ENCODE peak calls at places on chromosomes 4 and X, in eight cellular contexts. One of them, this sample, is unnamed. For H3K9me3, the result is how much of the 10 kb centered on the place peaks cover.

GRCh38 chr4:140049024-140049923 is 104.7 kb downstream of the MAML3 start:
- DNase-seq in heart left ventricle: peak
- DNase-seq in A549: peak
- DNase-seq in colonic mucosa: peak
- DNase-seq in HCT116: no peak
- DNase-seq in OCI-LY7: peak
- DNase-seq in heart right ventricle: peak
- DNase-seq in lower lobe of right lung: no peak
- DNase-seq in this sample: peak

GRCh38 chr4:152221816-152222516 is 313.9 kb downstream of the FBXW7 start:
- DNase-seq in A549: no peak
- DNase-seq in lower lobe of right lung: no peak
- DNase-seq in colonic mucosa: no peak
- DNase-seq in heart left ventricle: no peak
- DNase-seq in heart right ventricle: no peak
- DNase-seq in OCI-LY7: no peak
- DNase-seq in HCT116: no peak
- DNase-seq in this sample: no peak

GRCh38 chr4:5826437-5827107 is 66.3 kb downstream of the CRMP1 start:
- DNase-seq in heart right ventricle: no peak
- DNase-seq in colonic mucosa: no peak
- DNase-seq in lower lobe of right lung: no peak
- DNase-seq in A549: no peak
- DNase-seq in heart left ventricle: no peak
- DNase-seq in OCI-LY7: no peak
- DNase-seq in HCT116: no peak
- DNase-seq in this sample: no peak

GRCh38 chr4:25881187-25881586 is 18.4 kb upstream of the SEL1L3 start:
- DNase-seq in A549: no peak
- DNase-seq in OCI-LY7: no peak
- DNase-seq in heart left ventricle: no peak
- DNase-seq in lower lobe of right lung: no peak
- DNase-seq in heart right ventricle: no peak
- DNase-seq in HCT116: no peak
- DNase-seq in colonic mucosa: no peak
- DNase-seq in this sample: no peak

GRCh38 chr4:113899260-113900177 is 79.9 kb downstream of the ARSJ start:
- DNase-seq in heart right ventricle: no peak
- DNase-seq in heart left ventricle: no peak
- DNase-seq in A549: no peak
- DNase-seq in OCI-LY7: peak
- DNase-seq in lower lobe of right lung: no peak
- DNase-seq in HCT116: no peak
- DNase-seq in colonic mucosa: no peak
- DNase-seq in this sample: no peak

GRCh38 chrX:110665636-110666035 is 130.0 kb downstream of the CHRDL1 start:
- DNase-seq in heart right ventricle: no peak
- DNase-seq in heart left ventricle: no peak
- DNase-seq in lower lobe of right lung: peak
- DNase-seq in colonic mucosa: peak
- DNase-seq in HCT116: no peak
- DNase-seq in OCI-LY7: peak
- DNase-seq in A549: peak
- DNase-seq in this sample: peak

GRCh38 chr4:17323619-17324400 is 188.1 kb downstream of the QDPR start:
- DNase-seq in OCI-LY7: no peak
- DNase-seq in HCT116: no peak
- DNase-seq in A549: no peak
- DNase-seq in colonic mucosa: no peak
- DNase-seq in heart right ventricle: no peak
- DNase-seq in heart left ventricle: no peak
- DNase-seq in lower lobe of right lung: no peak
- DNase-seq in this sample: no peak

GRCh38 chr4:2583517-2583916 is 47.1 kb downstream of the FAM193A start:
- DNase-seq in colonic mucosa: no peak
- DNase-seq in OCI-LY7: no peak
- DNase-seq in A549: no peak
- DNase-seq in HCT116: no peak
- DNase-seq in heart left ventricle: no peak
- DNase-seq in heart right ventricle: no peak
- DNase-seq in lower lobe of right lung: no peak
- DNase-seq in this sample: no peak

GRCh38 chrX:118496763-118497079 is 1.1 kb downstream of the DOCK11 start:
- DNase-seq in lower lobe of right lung: no peak
- DNase-seq in OCI-LY7: peak
- DNase-seq in heart right ventricle: no peak
- DNase-seq in HCT116: no peak
- DNase-seq in colonic mucosa: no peak
- DNase-seq in heart left ventricle: no peak
- DNase-seq in A549: no peak
- DNase-seq in this sample: peak

GRCh38 chrX:84219551-84219950 is 31.6 kb upstream of the RPS6KA6 start:
- DNase-seq in heart left ventricle: no peak
- DNase-seq in A549: no peak
- DNase-seq in lower lobe of right lung: no peak
- DNase-seq in OCI-LY7: no peak
- DNase-seq in HCT116: no peak
- DNase-seq in heart right ventricle: no peak
- DNase-seq in colonic mucosa: no peak
- DNase-seq in this sample: no peak

GRCh38 chrX:148047216-148047615 is 66.1 kb downstream of the FMR1NB start:
- DNase-seq in A549: no peak
- DNase-seq in colonic mucosa: no peak
- DNase-seq in OCI-LY7: no peak
- DNase-seq in lower lobe of right lung: no peak
- DNase-seq in heart left ventricle: no peak
- DNase-seq in HCT116: no peak
- DNase-seq in heart right ventricle: no peak
- DNase-seq in this sample: no peak

GRCh38 chr4:145103496-145103895 is 5.4 kb downstream of the ABCE1 start:
- DNase-seq in colonic mucosa: no peak
- DNase-seq in HCT116: no peak
- DNase-seq in A549: no peak
- DNase-seq in OCI-LY7: no peak
- DNase-seq in heart left ventricle: no peak
- DNase-seq in heart right ventricle: no peak
- DNase-seq in lower lobe of right lung: no peak
- DNase-seq in this sample: no peak

GRCh38 chrX:95071621-95072020 is 1397.6 kb downstream of the FAM133A start:
- DNase-seq in heart left ventricle: no peak
- DNase-seq in OCI-LY7: no peak
- DNase-seq in colonic mucosa: no peak
- DNase-seq in heart right ventricle: no peak
- DNase-seq in A549: no peak
- DNase-seq in lower lobe of right lung: no peak
- DNase-seq in HCT116: no peak
- DNase-seq in this sample: no peak

GRCh38 chrX:95065151-95065550 is 1391.1 kb downstream of the FAM133A start:
- DNase-seq in lower lobe of right lung: no peak
- DNase-seq in colonic mucosa: no peak
- DNase-seq in OCI-LY7: no peak
- DNase-seq in heart right ventricle: no peak
- DNase-seq in A549: no peak
- DNase-seq in heart left ventricle: no peak
- DNase-seq in HCT116: no peak
- DNase-seq in this sample: no peak

GRCh38 chrX:95076449-95076848 is 1402.4 kb downstream of the FAM133A start:
- DNase-seq in OCI-LY7: peak
- DNase-seq in heart left ventricle: no peak
- DNase-seq in colonic mucosa: no peak
- DNase-seq in HCT116: no peak
- DNase-seq in heart right ventricle: no peak
- DNase-seq in lower lobe of right lung: no peak
- DNase-seq in A549: no peak
- DNase-seq in this sample: no peak

DNA sequence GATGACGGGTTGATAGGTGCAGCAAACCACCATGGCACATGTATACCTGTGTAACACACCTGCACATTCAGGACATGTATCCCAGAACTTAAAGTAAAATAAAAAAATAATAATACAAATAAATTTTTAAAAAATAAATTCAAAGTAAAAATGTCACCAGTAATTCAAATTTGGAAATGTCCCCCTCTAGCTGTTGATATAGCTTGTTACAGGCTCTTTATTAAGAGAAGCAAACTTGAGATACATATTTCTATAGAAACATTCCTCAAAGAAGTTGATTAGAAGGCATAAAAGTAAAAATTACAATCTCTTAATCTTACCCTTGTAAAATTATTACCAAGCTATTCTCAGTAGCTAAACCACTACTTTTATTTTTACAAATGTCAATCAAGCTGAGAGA is 1397.0 kb downstream of the FAM133A start:
- DNase-seq in A549: no peak
- DNase-seq in colonic mucosa: no peak
- DNase-seq in lower lobe of right lung: no peak
- DNase-seq in OCI-LY7: no peak
- DNase-seq in heart right ventricle: no peak
- DNase-seq in heart left ventricle: no peak
- DNase-seq in HCT116: no peak
- DNase-seq in this sample: no peak
- TF ChIP-seq CTCF in A549: no peak
- TF ChIP-seq CTCF in colonic mucosa: no peak
- TF ChIP-seq CTCF in lower lobe of right lung: no peak
- TF ChIP-seq CTCF in OCI-LY7: no peak
- TF ChIP-seq CTCF in heart right ventricle: peak
- TF ChIP-seq CTCF in heart left ventricle: no peak
- TF ChIP-seq CTCF in HCT116: no peak
- TF ChIP-seq CTCF in this sample: no peak

DNA sequence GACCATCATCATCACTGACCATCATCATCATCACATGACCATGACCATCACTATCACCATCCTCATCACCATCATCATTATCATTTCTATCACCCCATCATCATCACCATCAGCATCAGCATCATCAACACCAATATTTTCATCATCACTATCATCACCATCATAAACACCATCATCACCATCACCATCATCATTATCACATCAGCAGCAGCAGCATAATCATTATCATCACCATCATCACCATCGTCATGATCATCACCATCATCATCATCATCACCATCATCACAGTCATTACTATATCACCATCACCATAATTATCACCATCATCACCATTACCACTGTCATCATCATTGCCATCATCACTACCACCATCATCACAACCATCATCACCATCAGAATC is 117.6 kb downstream of the DHRSX start:
- DNase-seq in OCI-LY7: no peak
- DNase-seq in heart left ventricle: no peak
- DNase-seq in HCT116: no peak
- DNase-seq in A549: no peak
- DNase-seq in colonic mucosa: no peak
- DNase-seq in lower lobe of right lung: no peak
- DNase-seq in heart right ventricle: no peak
- DNase-seq in this sample: no peak
- H3K9me3 ChIP-seq in OCI-LY7: under half
- H3K9me3 ChIP-seq in heart left ventricle: under half
- H3K9me3 ChIP-seq in HCT116: under half
- H3K9me3 ChIP-seq in A549: under half
- H3K9me3 ChIP-seq in colonic mucosa: under half
- H3K9me3 ChIP-seq in lower lobe of right lung: under half
- H3K9me3 ChIP-seq in heart right ventricle: under half
- H3K9me3 ChIP-seq in this sample: under half

DNA sequence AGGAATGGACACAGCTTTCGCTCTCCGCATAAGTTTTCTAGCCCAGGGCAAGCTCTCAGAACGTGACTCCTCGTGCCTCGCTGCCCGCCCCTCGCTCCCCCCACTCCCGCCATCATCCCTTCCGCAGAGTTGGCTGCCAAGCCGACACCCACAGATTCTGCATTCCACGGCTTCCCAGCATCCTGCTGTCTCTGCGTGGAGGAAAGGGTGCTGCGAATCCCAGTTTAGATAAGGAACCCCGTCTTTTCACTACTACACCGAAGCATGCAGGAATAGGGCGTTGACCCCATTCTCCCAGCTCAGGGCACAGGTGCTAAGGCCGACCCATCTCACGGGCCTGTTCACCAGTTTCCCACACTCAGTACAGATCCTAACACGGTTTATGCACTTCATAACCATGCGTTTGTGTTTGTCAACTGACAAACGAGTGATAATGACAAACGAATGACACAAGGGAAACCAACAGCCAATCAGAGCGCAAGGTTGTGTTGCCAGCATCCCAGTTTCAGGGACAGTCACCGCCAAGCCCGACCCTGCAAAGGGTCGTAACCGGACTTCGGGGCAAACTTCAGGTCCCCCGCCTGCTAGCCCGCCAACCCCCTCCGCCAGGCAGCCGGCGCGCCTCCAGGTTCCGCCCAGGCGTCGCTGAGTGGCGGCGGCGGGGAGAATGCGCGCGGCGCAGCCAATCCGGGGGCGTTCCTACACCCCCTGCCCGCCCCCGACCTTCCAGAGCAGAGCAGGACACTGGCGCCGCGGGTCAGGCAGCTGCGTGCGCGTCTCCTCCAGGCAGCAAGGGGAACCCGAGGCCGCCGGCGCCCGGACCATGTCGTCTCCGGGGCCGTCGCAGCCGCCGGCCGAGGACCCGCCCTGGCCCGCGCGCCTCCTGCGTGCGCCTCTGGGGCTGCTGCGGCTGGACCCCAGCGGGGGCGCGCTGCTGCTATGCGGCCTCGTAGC is at the start of gene CYP2U1:
- DNase-seq in colonic mucosa: peak
- DNase-seq in HCT116: peak
- DNase-seq in lower lobe of right lung: peak
- DNase-seq in A549: peak
- DNase-seq in heart right ventricle: peak
- DNase-seq in heart left ventricle: peak
- DNase-seq in OCI-LY7: peak
- DNase-seq in this sample: peak
- TF ChIP-seq CTCF in colonic mucosa: peak
- TF ChIP-seq CTCF in HCT116: no peak
- TF ChIP-seq CTCF in lower lobe of right lung: peak
- TF ChIP-seq CTCF in A549: no peak
- TF ChIP-seq CTCF in heart right ventricle: peak
- TF ChIP-seq CTCF in heart left ventricle: peak
- TF ChIP-seq CTCF in OCI-LY7: peak
- TF ChIP-seq CTCF in this sample: no peak

DNA sequence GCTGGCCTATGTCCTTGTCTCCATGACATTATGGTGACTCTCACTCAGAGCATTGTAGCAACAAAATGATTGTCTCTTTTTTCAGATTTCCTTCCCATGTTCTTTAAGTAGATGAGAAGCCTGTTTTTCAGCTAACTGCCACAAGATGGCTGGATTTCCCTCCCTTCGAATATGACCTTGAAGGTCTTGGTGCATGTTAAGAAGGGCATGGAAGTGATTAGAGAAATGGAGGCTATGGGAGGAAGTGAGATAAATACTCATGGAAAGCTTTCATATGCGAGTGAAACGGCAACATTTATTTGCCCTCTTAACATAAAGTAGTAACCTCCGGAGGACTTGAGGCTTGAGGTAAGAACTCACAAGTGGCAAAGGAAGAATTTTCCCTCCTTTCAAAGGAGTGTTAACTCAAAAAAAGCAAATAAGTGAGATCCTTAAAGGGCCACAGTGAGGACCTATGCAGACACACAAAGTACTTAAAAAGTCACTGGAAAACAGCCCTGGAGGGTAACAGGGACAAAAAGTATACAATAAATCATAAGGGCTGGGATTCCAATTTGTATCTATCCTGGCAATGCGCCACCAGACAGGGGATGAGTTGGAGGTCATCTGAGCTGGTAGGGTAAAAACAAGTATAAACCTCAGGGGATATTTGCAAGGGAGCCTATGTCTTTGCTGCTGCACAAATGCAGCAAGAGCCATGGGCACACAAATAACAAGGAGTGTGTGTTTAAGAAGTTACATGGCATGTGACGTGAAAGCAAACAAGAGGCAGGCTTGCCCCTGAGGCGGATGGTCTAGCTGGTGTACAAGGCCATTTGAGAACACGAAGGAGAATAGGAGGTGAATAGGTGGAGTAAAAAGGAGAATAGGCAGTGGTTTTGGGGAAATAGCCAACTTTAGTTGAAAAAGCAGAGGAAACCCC is 96.2 kb downstream of the CPE start:
- DNase-seq in HCT116: no peak
- DNase-seq in A549: no peak
- DNase-seq in lower lobe of right lung: no peak
- DNase-seq in heart right ventricle: no peak
- DNase-seq in heart left ventricle: no peak
- DNase-seq in OCI-LY7: no peak
- DNase-seq in colonic mucosa: no peak
- DNase-seq in this sample: no peak
- H3K9me3 ChIP-seq in HCT116: under half
- H3K9me3 ChIP-seq in A549: under half
- H3K9me3 ChIP-seq in lower lobe of right lung: under half
- H3K9me3 ChIP-seq in heart right ventricle: under half
- H3K9me3 ChIP-seq in heart left ventricle: under half
- H3K9me3 ChIP-seq in OCI-LY7: under half
- H3K9me3 ChIP-seq in colonic mucosa: under half
- H3K9me3 ChIP-seq in this sample: under half

This sample was measured in mucosa of descending colon.